ENCODE peak calls at places on chromosome 18, in ten cellular contexts. M is astrocyte of the spinal cord; E is T-helper 2 cell; P is left colon; S is B cell; K is iris pigment epithelial cell; L is head of caudate nucleus; J is NCI-H345; O is stimulated activated CD4-positive, alpha-beta T cell treated with anti-CD3 and anti-CD28 coated beads, Interleukin-12 subunit alpha, Interleukin-12 subunit beta, amount 100 ng/mL, for 4 hours; B is T follicular helper cell. G is an unnamed sample.

GRCh38 chr18:73908323-73908722 is 239.3 kb downstream of the FBXO15 start:
- DNase-seq in E (no peak), K (peak), S (no peak), L (no peak), J (no peak), O (no peak), B (no peak), M (peak), P (no peak), G (no peak)

GRCh38 chr18:76615065-76615733 is 120.2 kb upstream of the ZNF516 start:
- DNase-seq in P (no peak), K (peak), J (no peak), O (no peak), L (no peak), B (no peak), E (no peak), M (no peak), S (no peak), G (no peak)

GRCh38 chr18:30280861-30281470 is 761.6 kb downstream of the DSC3 start:
- DNase-seq in M (peak), K (peak), O (no peak), E (peak), S (no peak), J (peak), P (no peak), B (no peak), L (peak), G (peak)

GRCh38 chr18:48955528-48956261 is 4.9 kb upstream of the SMAD7 start:
- DNase-seq in S (no peak), J (no peak), L (no peak), B (no peak), O (no peak), E (peak), K (peak), P (no peak), M (peak), G (peak)

GRCh38 chr18:57803119-57803969 is at the start of gene ATP8B1:
- DNase-seq in O (no peak), L (peak), B (no peak), E (no peak), M (peak), J (peak), K (peak), P (peak), S (peak), G (peak)

GRCh38 chr18:24735504-24736243 is 275.2 kb downstream of the HRH4 start:
- DNase-seq in L (no peak), E (no peak), B (no peak), M (no peak), J (no peak), S (no peak), O (no peak), P (no peak), K (no peak), G (no peak)

GRCh38 chr18:2641638-2642037 is 13.9 kb upstream of the SMCHD1 start:
- DNase-seq in J (no peak), S (peak), E (peak), O (no peak), P (no peak), B (no peak), M (no peak), K (peak), L (no peak), G (no peak)

GRCh38 chr18:37402735-37403099 is 162.9 kb downstream of the CELF4 start:
- DNase-seq in B (no peak), E (no peak), M (no peak), O (no peak), L (no peak), S (no peak), P (no peak), K (no peak), J (no peak), G (no peak)

GRCh38 chr18:55650363-55650870 is 62.4 kb upstream of the TCF4 start:
- DNase-seq in M (no peak), P (no peak), E (no peak), K (peak), L (no peak), O (no peak), B (no peak), S (no peak), J (no peak), G (peak)

GRCh38 chr18:72808688-72809087 is 59.1 kb downstream of the NETO1 start:
- DNase-seq in O (no peak), E (no peak), P (no peak), K (no peak), M (no peak), J (no peak), B (no peak), L (no peak), S (no peak), G (no peak)

GRCh38 chr18:29749699-29750098 is 1292.8 kb downstream of the DSC3 start:
- DNase-seq in M (peak), E (no peak), K (peak), B (no peak), L (no peak), S (no peak), O (no peak), J (no peak), P (no peak), G (peak)